ENCODE peak calls at places on chromosomes 11 and 22, in ten cellular contexts. B is SW480; Q is GM20000; A is effector memory CD4-positive, alpha-beta T cell; O is activated naive CD8-positive, alpha-beta T cell treated with anti-CD3 and anti-CD28 coated beads, Interleukin-2, amount 50 U/mL, for 16 hours; H is D341Med; X is brain pericyte; Y is effector memory CD8-positive, alpha-beta T cell; D is AG20443; W is effector CD4-positive, alpha-beta T cell. U is an unnamed sample.

GRCh38 chr11:1852885-1853284 is at the start of gene LSP1:
- DNase-seq in B (no peak), Q (peak; percentile 94), A (peak; percentile 64), O (peak; percentile 65), H (no peak), X (no peak), Y (peak; percentile 82), D (no peak), W (peak; percentile 74), U (peak; percentile 69)

GRCh38 chr11:17605736-17606135 is 58.7 kb downstream of the OTOG start:
- DNase-seq in B (no peak), Q (no peak), A (no peak), O (no peak), H (peak; percentile 29), X (no peak), Y (no peak), D (no peak), W (no peak), U (no peak)

GRCh38 chr11:104073950-104074349 is 37.5 kb downstream of the DDI1 start:
- DNase-seq in B (no peak), Q (peak; percentile 3), A (no peak), O (no peak), H (peak; percentile 68), X (no peak), Y (no peak), D (peak; percentile 45), W (no peak), U (no peak)

GRCh38 chr11:125165664-125166346 is 1.3 kb downstream of the PKNOX2 start:
- DNase-seq in B (no peak), Q (peak; percentile 73), A (no peak), O (no peak), H (peak; percentile 41), X (no peak), Y (no peak), D (peak; percentile 51), W (no peak), U (no peak)

GRCh38 chr11:287821-288327 is 1.1 kb upstream of the PGGHG start:
- DNase-seq in B (no peak), Q (peak; percentile 40), A (no peak), O (no peak), H (peak; percentile 2), X (no peak), Y (no peak), D (no peak), W (no peak), U (no peak)

GRCh38 chr22:48278620-48279464 is 1516.4 kb downstream of the TBC1D22A start:
- DNase-seq in B (no peak), Q (no peak), A (no peak), O (no peak), H (no peak), X (no peak), Y (no peak), D (no peak), W (no peak), U (no peak)

GRCh38 chr11:17333799-17334586 is 17.6 kb upstream of the NCR3LG1 start:
- DNase-seq in B (no peak), Q (no peak), A (no peak), O (no peak), H (no peak), X (no peak), Y (peak; percentile 8), D (no peak), W (no peak), U (no peak)

GRCh38 chr11:122199661-122200060 is 83.6 kb upstream of the BLID start:
- DNase-seq in B (no peak), Q (no peak), A (no peak), O (no peak), H (no peak), X (no peak), Y (no peak), D (no peak), W (no peak), U (no peak)

GRCh38 chr22:38230108-38230825 is 28.5 kb downstream of the MAFF start:
- DNase-seq in B (peak; percentile 82), Q (peak; percentile 75), A (no peak), O (no peak), H (peak; percentile 73), X (no peak), Y (peak; percentile 52), D (peak; percentile 74), W (peak; percentile 27), U (no peak)

GRCh38 chr22:23036684-23037428 is 33.5 kb upstream of the GNAZ start:
- DNase-seq in B (no peak), Q (no peak), A (no peak), O (no peak), H (peak; percentile 77), X (no peak), Y (no peak), D (peak; percentile 72), W (no peak), U (no peak)

GRCh38 chr11:108574675-108575074 is 18.9 kb downstream of the EXPH5 start:
- DNase-seq in B (no peak), Q (no peak), A (no peak), O (no peak), H (no peak), X (no peak), Y (no peak), D (no peak), W (no peak), U (no peak)

GRCh38 chr11:66600924-66601233 is 7.9 kb downstream of the CCS start:
- DNase-seq in B (no peak), Q (no peak), A (no peak), O (no peak), H (no peak), X (no peak), Y (no peak), D (no peak), W (no peak), U (no peak)

GRCh38 chr11:119511601-119512000 is 88.6 kb upstream of the THY1 start:
- DNase-seq in B (no peak), Q (no peak), A (no peak), O (no peak), H (no peak), X (no peak), Y (no peak), D (no peak), W (no peak), U (no peak)